ENCODE peak calls at places on chromosomes 4 and X, in nine cellular contexts. K, S, E, L, Q, U, B, N and I are unnamed samples.

GRCh38 chr4:52574036-52574435 is 85.1 kb downstream of the USP46 start:
- DNase-seq in K (no peak), S (no peak), E (no peak), L (no peak), Q (no peak), U (no peak), B (no peak), N (no peak), I (no peak)

GRCh38 chr4:158112612-158113011 is 60.2 kb downstream of the GASK1B start:
- DNase-seq in K (no peak), S (peak), E (no peak), L (no peak), Q (no peak), U (no peak), B (peak), N (no peak), I (no peak)

GRCh38 chr4:792729-793108 is 33.2 kb downstream of the CPLX1 start:
- DNase-seq in K (no peak), S (no peak), E (no peak), L (no peak), Q (no peak), U (no peak), B (no peak), N (no peak), I (peak)

GRCh38 chr4:39713691-39714090 is 15.8 kb downstream of the UBE2K start:
- DNase-seq in K (peak), S (no peak), E (no peak), L (no peak), Q (no peak), U (no peak), B (peak), N (no peak), I (peak)

GRCh38 chr4:161256172-161256571 is 907.6 kb downstream of the FSTL5 start:
- DNase-seq in K (no peak), S (no peak), E (no peak), L (no peak), Q (peak), U (no peak), B (no peak), N (no peak), I (no peak)

GRCh38 chrX:31297881-31298280 is 226.0 kb upstream of the FTHL17 start:
- DNase-seq in K (no peak), S (no peak), E (no peak), L (peak), Q (no peak), U (no peak), B (no peak), N (no peak), I (no peak)

GRCh38 chr4:186701273-186701672 is 22.4 kb downstream of the FAT1 start:
- DNase-seq in K (no peak), S (no peak), E (peak), L (no peak), Q (peak), U (peak), B (peak), N (no peak), I (no peak)

GRCh38 chr4:96598465-96598864 is 758.6 kb downstream of the PDHA2 start:
- DNase-seq in K (no peak), S (no peak), E (no peak), L (no peak), Q (peak), U (no peak), B (peak), N (no peak), I (no peak)